ENCODE peak calls at places on chromosomes 1 and 21, in nine cellular contexts. H is CD4-positive, alpha-beta memory T cell; N is tibial nerve; A is A673; J is cardiac muscle cell; P is ovary; Q is Karpas-422; G is upper lobe of right lung; M is psoas muscle. D is an unnamed sample. For H3K4me1, the result is how much of the 10 kb centered on the place peaks cover.

GRCh38 chr1:5570931-5571330 is 421.3 kb downstream of the NPHP4 start:
- DNase-seq in H (no peak), N (no peak), A (no peak), J (no peak), P (no peak), Q (no peak), G (no peak), M (no peak), D (no peak)

GRCh38 chr21:25283720-25284119 is 323.6 kb downstream of the MRPL39 start:
- DNase-seq in H (no peak), N (no peak), A (peak), J (peak), P (no peak), Q (peak), G (no peak), M (no peak), D (no peak)

GRCh38 chr21:34558960-34559631 is 47.1 kb upstream of the KCNE1 start:
- DNase-seq in H (no peak), N (no peak), A (peak), J (no peak), P (no peak), Q (no peak), G (no peak), M (no peak), D (no peak)

GRCh38 chr1:228032041-228032440 is 25.2 kb downstream of the WNT3A start:
- DNase-seq in H (no peak), N (no peak), A (no peak), J (no peak), P (no peak), Q (no peak), G (peak), M (no peak), D (no peak)

GRCh38 chr1:235873571-235873970 is 6.9 kb upstream of the LYST start:
- DNase-seq in H (no peak), N (no peak), A (no peak), J (no peak), P (no peak), Q (peak), G (no peak), M (no peak), D (no peak)

GRCh38 chr21:44681861-44682579 is at the start of gene KRTAP12-1:
- DNase-seq in H (no peak), N (no peak), A (no peak), J (no peak), P (no peak), Q (no peak), G (no peak), M (no peak), D (no peak)

GRCh38 chr1:111789666-111790316 is 34.1 kb downstream of the DDX20 start:
- DNase-seq in H (no peak), N (no peak), A (no peak), J (peak), P (no peak), Q (no peak), G (no peak), M (no peak), D (no peak)

GRCh38 chr1:21783679-21784603 is 992 bp upstream of the USP48 start:
- DNase-seq in H (no peak), N (no peak), A (no peak), J (peak), P (peak), Q (no peak), G (peak), M (peak), D (no peak)

GRCh38 chr1:1921901-1922753 is 3.0 kb upstream of the TMEM52 start:
- DNase-seq in H (no peak), N (no peak), A (no peak), J (no peak), P (peak), Q (no peak), G (peak), M (no peak), D (no peak)

GRCh38 chr1:17743925-17744324 is 11.2 kb upstream of the ACTL8 start:
- DNase-seq in H (no peak), N (no peak), A (no peak), J (no peak), P (no peak), Q (no peak), G (no peak), M (no peak), D (no peak)

GRCh38 chr1:5304702-5305101 is 650.3 kb downstream of the AJAP1 start:
- DNase-seq in H (no peak), N (no peak), A (no peak), J (no peak), P (no peak), Q (no peak), G (no peak), M (no peak), D (no peak)

GRCh38 chr1:206122686-206123085 is 5.5 kb upstream of the AVPR1B start:
- DNase-seq in H (no peak), N (no peak), A (no peak), J (no peak), P (no peak), Q (no peak), G (no peak), M (no peak), D (no peak)

GRCh38 chr21:24290151-24290833 is 1317.0 kb downstream of the MRPL39 start:
- DNase-seq in H (peak), N (no peak), A (no peak), J (no peak), P (no peak), Q (no peak), G (no peak), M (no peak), D (peak)

GRCh38 chr1:247273013-247273412 is 17.1 kb downstream of the VN1R5 start:
- DNase-seq in H (no peak), N (no peak), A (no peak), J (no peak), P (no peak), Q (no peak), G (no peak), M (no peak), D (no peak)

GRCh38 chr1:67150931-67151330 is 15.3 kb upstream of the IL23R start:
- DNase-seq in H (no peak), N (no peak), A (no peak), J (no peak), P (no peak), Q (no peak), G (no peak), M (no peak), D (no peak)

GRCh38 chr1:219542828-219543518 is 69.9 kb downstream of the ZC3H11B start:
- DNase-seq in H (no peak), N (no peak), A (no peak), J (peak), P (no peak), Q (no peak), G (no peak), M (no peak), D (no peak)

DNA sequence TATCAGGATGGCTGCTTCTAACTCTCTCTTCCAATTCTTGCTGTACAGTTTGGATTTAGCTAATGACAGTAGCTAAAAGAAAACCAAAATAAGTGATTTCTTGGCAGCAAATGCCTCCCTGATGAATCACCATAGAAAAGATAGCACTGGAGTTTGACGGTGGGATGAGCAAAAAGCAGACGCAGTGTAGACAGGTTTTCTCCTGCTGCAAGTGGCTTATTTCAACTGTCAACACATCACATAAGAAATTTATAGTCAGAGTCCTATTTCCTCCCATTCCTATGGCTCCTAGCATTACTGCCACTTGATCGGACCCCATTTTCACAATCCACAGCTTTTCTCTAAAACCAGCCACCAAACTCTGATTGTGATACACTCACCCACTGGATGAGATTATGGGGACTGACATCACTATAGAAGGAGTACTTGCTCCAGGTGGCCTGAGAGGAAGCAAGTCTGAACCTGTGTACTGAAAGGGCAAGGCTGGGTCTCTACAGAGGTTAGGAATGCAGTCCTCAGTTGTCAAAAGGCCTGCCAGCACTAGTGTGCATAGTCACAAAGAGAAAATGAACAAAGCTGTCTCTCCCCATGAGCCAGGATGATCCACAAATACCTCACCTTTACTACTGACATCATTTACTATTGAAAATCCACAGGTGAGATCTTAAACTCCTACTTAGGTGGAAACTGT is 359.8 kb downstream of the LTN1 start:
- DNase-seq in H (no peak), N (no peak), A (no peak), J (peak), P (no peak), Q (no peak), G (no peak), M (no peak), D (no peak)
- H3K4me1 ChIP-seq in H (under half), N (under half), A (under half), J (under half), P (under half), Q (under half), G (under half), M (under half), D (under half)

DNA sequence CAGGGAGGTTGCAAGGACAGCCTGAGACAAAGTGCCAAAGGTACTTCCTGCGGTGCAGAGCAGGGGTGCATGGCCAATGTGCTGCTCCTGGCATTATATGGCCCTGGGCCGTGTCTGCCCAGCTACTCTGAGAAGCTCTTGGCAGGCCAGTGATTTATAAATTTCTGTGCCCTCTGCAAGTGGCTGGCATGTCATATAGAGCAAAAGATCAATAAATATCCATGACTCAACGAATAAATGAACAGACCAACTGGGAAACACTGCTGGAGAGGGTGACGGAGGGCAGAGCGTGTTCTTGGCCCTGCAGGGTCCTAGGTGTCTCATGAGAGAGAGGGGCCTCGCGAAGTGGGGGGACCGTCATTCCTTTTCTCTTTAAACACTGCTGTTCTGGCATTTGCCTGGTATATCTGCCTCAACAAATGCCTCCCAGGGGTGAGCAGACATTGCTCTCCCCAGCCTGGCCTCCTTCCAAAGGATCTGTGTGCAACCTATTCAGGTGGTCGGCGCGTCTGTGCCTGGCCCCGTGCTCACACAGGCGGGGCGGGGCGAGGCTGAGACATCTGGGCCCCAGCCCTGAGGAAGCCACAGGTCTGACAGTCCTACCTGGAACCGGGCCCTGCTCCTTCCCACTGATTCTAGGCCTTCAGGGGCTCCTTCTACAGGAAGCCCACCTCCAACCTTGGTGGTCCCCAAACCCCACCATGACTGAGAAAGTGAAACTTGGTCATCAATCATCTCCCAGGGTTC is 82.3 kb downstream of the MRPL37 start:
- DNase-seq in H (no peak), N (no peak), A (no peak), J (no peak), P (no peak), Q (no peak), G (no peak), M (no peak), D (no peak)
- H3K4me1 ChIP-seq in H (half or more), N (half or more), A (under half), J (under half), P (half or more), Q (under half), G (under half), M (half or more), D (half or more)

GRCh38 chr1:178926046-178926445 is 55.2 kb upstream of the ANGPTL1 start:
- DNase-seq in H (no peak), N (no peak), A (no peak), J (no peak), P (no peak), Q (peak), G (no peak), M (no peak), D (no peak)
- H3K4me1 ChIP-seq in H (under half), N (under half), A (under half), J (under half), P (under half), Q (half or more), G (under half), M (under half), D (under half)

DNA sequence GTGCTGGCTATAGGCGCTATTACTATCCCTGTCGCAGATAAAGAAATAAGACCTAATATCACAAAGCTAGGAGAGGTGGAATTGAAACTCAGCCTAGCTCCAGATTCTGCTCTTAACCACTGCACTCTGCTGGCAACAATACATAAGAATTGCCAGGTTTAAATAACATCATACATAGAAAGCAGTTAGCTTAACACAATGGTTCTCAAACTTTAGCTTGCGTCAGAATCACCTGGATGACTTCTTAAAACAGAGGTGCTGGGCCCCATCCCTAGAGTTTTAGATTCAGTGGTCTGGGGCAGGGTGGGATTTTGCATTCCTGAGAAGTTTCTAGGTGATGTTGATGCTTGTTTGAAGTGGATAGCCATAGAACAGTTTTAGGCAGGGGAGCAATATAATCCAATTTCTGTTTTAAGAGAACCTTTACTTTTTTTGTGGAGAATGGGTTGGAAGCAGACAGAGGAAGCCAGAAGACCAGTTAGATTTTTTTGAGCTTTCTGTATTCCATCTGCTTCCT is 1.1 kb upstream of the POMGNT1 start:
- DNase-seq in H (no peak), N (no peak), A (no peak), J (no peak), P (no peak), Q (no peak), G (no peak), M (no peak), D (no peak)
- H3K4me1 ChIP-seq in H (under half), N (under half), A (under half), J (under half), P (under half), Q (under half), G (under half), M (under half), D (under half)

GRCh38 chr1:171195781-171196180 is 10.7 kb downstream of the FMO2 start:
- DNase-seq in H (no peak), N (no peak), A (no peak), J (no peak), P (no peak), Q (no peak), G (no peak), M (no peak), D (no peak)

GRCh38 chr1:171191992-171192391 is 6.9 kb downstream of the FMO2 start:
- DNase-seq in H (no peak), N (no peak), A (no peak), J (no peak), P (no peak), Q (no peak), G (no peak), M (no peak), D (no peak)

DNA sequence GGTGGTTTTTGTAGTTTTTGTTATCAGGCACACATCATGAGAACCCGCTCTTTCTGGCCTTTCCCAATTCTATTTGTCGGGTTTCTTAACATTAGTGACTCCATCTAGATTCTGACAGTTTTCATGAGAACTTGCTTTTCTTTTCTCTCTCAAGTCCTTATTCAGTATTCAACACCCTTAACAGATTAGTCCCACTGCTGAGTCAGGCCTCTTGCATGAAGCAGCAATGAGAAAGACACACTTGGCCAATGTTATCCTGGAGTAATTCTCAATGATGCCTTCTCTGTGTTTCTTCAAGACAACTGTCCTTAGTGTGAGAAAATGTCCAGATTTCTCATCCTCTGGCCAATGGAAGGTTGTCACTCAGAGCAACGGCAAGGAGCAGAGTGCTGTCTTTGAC is 11.3 kb downstream of the FMO2 start:
- DNase-seq in H (no peak), N (no peak), A (no peak), J (no peak), P (no peak), Q (no peak), G (no peak), M (no peak), D (no peak)
- H3K4me1 ChIP-seq in H (under half), N (under half), A (under half), J (under half), P (under half), Q (under half), G (under half), M (under half), D (under half)

D was measured in CD8-positive, alpha-beta memory T cell.